ENCODE peak calls at places on chromosomes 16 and 17, in seven cellular contexts. N is B cell; E is NCI-H1694 treated with DMSO at 0.1 percent for 48 hours; Y is neural progenitor cell; L is activated T-cell treated with anti-CD3 and anti-CD28 coated beads, Interleukin-2, amount 50 U/mL, for 4 hours; H is T-cell; V is upper lobe of right lung. Z is an unnamed sample.

GRCh38 chr17:8904686-8905085 is 37.2 kb upstream of the PIK3R6 start:
- DNase-seq in N (no peak), E (no peak), Y (no peak), L (no peak), H (no peak), V (no peak), Z (peak; percentile 3)

GRCh38 chr16:15816228-15816627 is 40.6 kb downstream of the MYH11 start:
- DNase-seq in N (no peak), E (no peak), Y (no peak), L (no peak), H (no peak), V (no peak), Z (no peak)

GRCh38 chr17:47207143-47208067 is 1.7 kb upstream of the MYL4 start:
- DNase-seq in N (no peak), E (no peak), Y (no peak), L (no peak), H (no peak), V (no peak), Z (no peak)

GRCh38 chr17:29847527-29847931 is 82.5 kb downstream of the SSH2 start:
- DNase-seq in N (no peak), E (no peak), Y (no peak), L (no peak), H (no peak), V (no peak), Z (no peak)

GRCh38 chr17:83125515-83126274 is 46.3 kb downstream of the METRNL start:
- DNase-seq in N (peak; percentile 39), E (no peak), Y (no peak), L (no peak), H (peak; percentile 34), V (peak; percentile 78), Z (no peak)

GRCh38 chr17:42153919-42154491 is 784 bp downstream of the RAB5C start:
- DNase-seq in N (no peak), E (no peak), Y (peak; percentile 41), L (no peak), H (no peak), V (no peak), Z (no peak)

GRCh38 chr16:81521141-81521626 is 76.6 kb downstream of the CMIP start:
- DNase-seq in N (peak; percentile 79), E (no peak), Y (no peak), L (peak; percentile 55), H (peak; percentile 84), V (peak; percentile 61), Z (peak; percentile 59)

GRCh38 chr17:50110591-50111349 is 15.6 kb downstream of the PDK2 start:
- DNase-seq in N (no peak), E (no peak), Y (no peak), L (no peak), H (no peak), V (no peak), Z (no peak)

GRCh38 chr16:2973605-2974318 is 4.6 kb downstream of the PAQR4 start:
- DNase-seq in N (no peak), E (no peak), Y (no peak), L (no peak), H (no peak), V (no peak), Z (no peak)

GRCh38 chr16:24834459-24835335 is 11.1 kb upstream of the SLC5A11 start:
- DNase-seq in N (no peak), E (peak; percentile 55), Y (peak; percentile 60), L (no peak), H (no peak), V (no peak), Z (no peak)

GRCh38 chr16:24010440-24011089 is 174.8 kb downstream of the PRKCB start:
- DNase-seq in N (peak; percentile 89), E (peak; percentile 20), Y (peak; percentile 92), L (peak; percentile 81), H (peak; percentile 80), V (peak; percentile 79), Z (peak; percentile 75)

GRCh38 chr17:43456661-43457361 is 27.0 kb upstream of the DHX8 start:
- DNase-seq in N (no peak), E (peak; percentile 98), Y (no peak), L (no peak), H (no peak), V (no peak), Z (no peak)

GRCh38 chr17:17476865-17477467 is at the start of gene MED9:
- DNase-seq in N (peak; percentile 98), E (peak; percentile 87), Y (peak; percentile 97), L (peak; percentile 97), H (peak; percentile 93), V (peak; percentile 97), Z (peak; percentile 97)

GRCh38 chr17:58120195-58120822 is 27.9 kb upstream of the OR4D1 start:
- DNase-seq in N (peak; percentile 54), E (no peak), Y (peak; percentile 86), L (peak; percentile 19), H (peak; percentile 46), V (no peak), Z (no peak)

GRCh38 chr16:17304814-17305169 is 166.0 kb downstream of the XYLT1 start:
- DNase-seq in N (no peak), E (no peak), Y (no peak), L (no peak), H (no peak), V (no peak), Z (no peak)

GRCh38 chr16:23952128-23953041 is 116.6 kb downstream of the PRKCB start:
- DNase-seq in N (peak; percentile 29), E (no peak), Y (peak; percentile 64), L (peak; percentile 52), H (peak; percentile 27), V (no peak), Z (no peak)

GRCh38 chr17:55451758-55452468 is 30.3 kb upstream of the MMD start:
- DNase-seq in N (no peak), E (no peak), Y (no peak), L (no peak), H (no peak), V (no peak), Z (no peak)

Z was measured in activated CD4-positive, CD25-positive, alpha-beta regulatory T cell treated with anti-CD3 and anti-CD28 coated beads, Interleukin-2, amount 50 U/mL, for 72 hours.